ENCODE peak calls at places on chromosomes 2 and 18, in ten cellular contexts. One of them, this sample, is unnamed.
A peak's percentile ranks its signal among the peaks of the same experiment; 100 is the strongest.

GRCh38 chr2:24164416-24164973 is 10.4 kb upstream of the FAM228A start:
- DNase-seq in testis: peak; percentile 25
- DNase-seq in spleen: no peak
- DNase-seq in body of pancreas: no peak
- DNase-seq in lower lobe of right lung: peak; percentile 59
- DNase-seq in A549: peak; percentile 65
- DNase-seq in neural progenitor cell: peak; percentile 33
- DNase-seq in CD8-positive, alpha-beta T cell: peak; percentile 3
- DNase-seq in mucosa of descending colon: peak; percentile 48
- DNase-seq in OCI-LY7: peak; percentile 67
- DNase-seq in this sample: no peak

GRCh38 chr18:7822435-7823425 is 255.6 kb downstream of the PTPRM start:
- DNase-seq in mucosa of descending colon: no peak
- DNase-seq in body of pancreas: no peak
- DNase-seq in lower lobe of right lung: no peak
- DNase-seq in OCI-LY7: peak; percentile 16
- DNase-seq in A549: no peak
- DNase-seq in CD8-positive, alpha-beta T cell: no peak
- DNase-seq in spleen: no peak
- DNase-seq in testis: no peak
- DNase-seq in neural progenitor cell: peak; percentile 18
- DNase-seq in this sample: no peak

GRCh38 chr2:209872675-209873074 is 101.0 kb downstream of the UNC80 start:
- DNase-seq in spleen: no peak
- DNase-seq in lower lobe of right lung: peak; percentile 51
- DNase-seq in neural progenitor cell: peak; percentile 91
- DNase-seq in mucosa of descending colon: no peak
- DNase-seq in testis: no peak
- DNase-seq in body of pancreas: peak; percentile 33
- DNase-seq in CD8-positive, alpha-beta T cell: no peak
- DNase-seq in OCI-LY7: no peak
- DNase-seq in A549: peak; percentile 17
- DNase-seq in this sample: no peak

GRCh38 chr2:135744761-135745314 is 3.2 kb downstream of the UBXN4 start:
- DNase-seq in lower lobe of right lung: no peak
- DNase-seq in testis: peak; percentile 32
- DNase-seq in CD8-positive, alpha-beta T cell: no peak
- DNase-seq in A549: peak; percentile 59
- DNase-seq in OCI-LY7: peak; percentile 65
- DNase-seq in body of pancreas: peak; percentile 16
- DNase-seq in mucosa of descending colon: no peak
- DNase-seq in neural progenitor cell: peak; percentile 34
- DNase-seq in spleen: peak; percentile 29
- DNase-seq in this sample: no peak

GRCh38 chr2:172394008-172394407 is 33.4 kb upstream of the ITGA6 start:
- DNase-seq in spleen: no peak
- DNase-seq in testis: no peak
- DNase-seq in CD8-positive, alpha-beta T cell: no peak
- DNase-seq in neural progenitor cell: no peak
- DNase-seq in lower lobe of right lung: no peak
- DNase-seq in mucosa of descending colon: no peak
- DNase-seq in A549: no peak
- DNase-seq in body of pancreas: no peak
- DNase-seq in OCI-LY7: no peak
- DNase-seq in this sample: no peak

GRCh38 chr2:33426666-33427231 is 49.7 kb upstream of the RASGRP3 start:
- DNase-seq in neural progenitor cell: no peak
- DNase-seq in A549: peak; percentile 70
- DNase-seq in CD8-positive, alpha-beta T cell: no peak
- DNase-seq in spleen: no peak
- DNase-seq in body of pancreas: peak; percentile 70
- DNase-seq in mucosa of descending colon: no peak
- DNase-seq in testis: peak; percentile 38
- DNase-seq in lower lobe of right lung: no peak
- DNase-seq in OCI-LY7: no peak
- DNase-seq in this sample: no peak

GRCh38 chr2:206611736-206612135 is 30.6 kb upstream of the FAM237A start:
- DNase-seq in mucosa of descending colon: no peak
- DNase-seq in neural progenitor cell: peak; percentile 67
- DNase-seq in spleen: no peak
- DNase-seq in A549: no peak
- DNase-seq in OCI-LY7: no peak
- DNase-seq in CD8-positive, alpha-beta T cell: no peak
- DNase-seq in body of pancreas: no peak
- DNase-seq in testis: no peak
- DNase-seq in lower lobe of right lung: no peak
- DNase-seq in this sample: no peak

GRCh38 chr18:67468038-67468437 is 48.5 kb downstream of the DSEL start:
- DNase-seq in neural progenitor cell: no peak
- DNase-seq in lower lobe of right lung: no peak
- DNase-seq in A549: no peak
- DNase-seq in mucosa of descending colon: no peak
- DNase-seq in testis: no peak
- DNase-seq in body of pancreas: no peak
- DNase-seq in spleen: no peak
- DNase-seq in OCI-LY7: peak; percentile 0
- DNase-seq in CD8-positive, alpha-beta T cell: no peak
- DNase-seq in this sample: no peak

GRCh38 chr2:215960825-215961224 is 52.5 kb downstream of the MREG start:
- DNase-seq in body of pancreas: no peak
- DNase-seq in lower lobe of right lung: no peak
- DNase-seq in A549: no peak
- DNase-seq in testis: no peak
- DNase-seq in spleen: no peak
- DNase-seq in CD8-positive, alpha-beta T cell: no peak
- DNase-seq in OCI-LY7: no peak
- DNase-seq in neural progenitor cell: no peak
- DNase-seq in mucosa of descending colon: no peak
- DNase-seq in this sample: no peak

GRCh38 chr18:56257215-56257614 is 381.2 kb downstream of the TXNL1 start:
- DNase-seq in OCI-LY7: no peak
- DNase-seq in A549: peak; percentile 10
- DNase-seq in neural progenitor cell: no peak
- DNase-seq in testis: no peak
- DNase-seq in mucosa of descending colon: no peak
- DNase-seq in lower lobe of right lung: no peak
- DNase-seq in spleen: no peak
- DNase-seq in body of pancreas: no peak
- DNase-seq in CD8-positive, alpha-beta T cell: no peak
- DNase-seq in this sample: no peak

GRCh38 chr18:3207565-3207964 is 12.2 kb downstream of the MYOM1 start:
- DNase-seq in A549: peak; percentile 18
- DNase-seq in CD8-positive, alpha-beta T cell: no peak
- DNase-seq in spleen: no peak
- DNase-seq in OCI-LY7: no peak
- DNase-seq in neural progenitor cell: no peak
- DNase-seq in lower lobe of right lung: no peak
- DNase-seq in body of pancreas: peak; percentile 29
- DNase-seq in mucosa of descending colon: no peak
- DNase-seq in testis: no peak
- DNase-seq in this sample: no peak

GRCh38 chr2:36562245-36562644 is 35.7 kb downstream of the FEZ2 start:
- DNase-seq in A549: peak; percentile 49
- DNase-seq in OCI-LY7: no peak
- DNase-seq in mucosa of descending colon: no peak
- DNase-seq in neural progenitor cell: no peak
- DNase-seq in spleen: no peak
- DNase-seq in CD8-positive, alpha-beta T cell: no peak
- DNase-seq in body of pancreas: no peak
- DNase-seq in testis: no peak
- DNase-seq in lower lobe of right lung: no peak
- DNase-seq in this sample: no peak

GRCh38 chr2:96197541-96198255 is 10.9 kb downstream of the STARD7 start:
- DNase-seq in testis: no peak
- DNase-seq in A549: no peak
- DNase-seq in neural progenitor cell: no peak
- DNase-seq in OCI-LY7: no peak
- DNase-seq in CD8-positive, alpha-beta T cell: no peak
- DNase-seq in mucosa of descending colon: no peak
- DNase-seq in lower lobe of right lung: no peak
- DNase-seq in body of pancreas: no peak
- DNase-seq in spleen: peak; percentile 42
- DNase-seq in this sample: no peak

GRCh38 chr2:241977557-241978300 is 108.2 kb downstream of the RTP5 start:
- DNase-seq in neural progenitor cell: no peak
- DNase-seq in A549: no peak
- DNase-seq in lower lobe of right lung: no peak
- DNase-seq in OCI-LY7: no peak
- DNase-seq in testis: no peak
- DNase-seq in body of pancreas: no peak
- DNase-seq in CD8-positive, alpha-beta T cell: no peak
- DNase-seq in mucosa of descending colon: no peak
- DNase-seq in spleen: peak; percentile 72
- DNase-seq in this sample: no peak

GRCh38 chr2:177808984-177809809 is 263.4 kb downstream of the PDE11A start:
- DNase-seq in mucosa of descending colon: no peak
- DNase-seq in body of pancreas: no peak
- DNase-seq in testis: no peak
- DNase-seq in CD8-positive, alpha-beta T cell: no peak
- DNase-seq in OCI-LY7: no peak
- DNase-seq in spleen: no peak
- DNase-seq in lower lobe of right lung: no peak
- DNase-seq in neural progenitor cell: no peak
- DNase-seq in A549: no peak
- DNase-seq in this sample: no peak

GRCh38 chr18:77165489-77166415 is 33.2 kb upstream of the MBP start:
- DNase-seq in mucosa of descending colon: no peak
- DNase-seq in CD8-positive, alpha-beta T cell: no peak
- DNase-seq in body of pancreas: no peak
- DNase-seq in A549: no peak
- DNase-seq in spleen: no peak
- DNase-seq in lower lobe of right lung: no peak
- DNase-seq in neural progenitor cell: no peak
- DNase-seq in testis: no peak
- DNase-seq in OCI-LY7: no peak
- DNase-seq in this sample: no peak
- H3K4me3 ChIP-seq in mucosa of descending colon: no peak overlapping the region
- H3K4me3 ChIP-seq in CD8-positive, alpha-beta T cell: no peak overlapping the region
- H3K4me3 ChIP-seq in body of pancreas: no peak overlapping the region
- H3K4me3 ChIP-seq in A549: no peak overlapping the region
- H3K4me3 ChIP-seq in spleen: no peak overlapping the region
- H3K4me3 ChIP-seq in lower lobe of right lung: no peak overlapping the region
- H3K4me3 ChIP-seq in neural progenitor cell: no peak overlapping the region
- H3K4me3 ChIP-seq in testis: no peak overlapping the region
- H3K4me3 ChIP-seq in OCI-LY7: no peak overlapping the region
- H3K4me3 ChIP-seq in this sample: no peak overlapping the region

DNA sequence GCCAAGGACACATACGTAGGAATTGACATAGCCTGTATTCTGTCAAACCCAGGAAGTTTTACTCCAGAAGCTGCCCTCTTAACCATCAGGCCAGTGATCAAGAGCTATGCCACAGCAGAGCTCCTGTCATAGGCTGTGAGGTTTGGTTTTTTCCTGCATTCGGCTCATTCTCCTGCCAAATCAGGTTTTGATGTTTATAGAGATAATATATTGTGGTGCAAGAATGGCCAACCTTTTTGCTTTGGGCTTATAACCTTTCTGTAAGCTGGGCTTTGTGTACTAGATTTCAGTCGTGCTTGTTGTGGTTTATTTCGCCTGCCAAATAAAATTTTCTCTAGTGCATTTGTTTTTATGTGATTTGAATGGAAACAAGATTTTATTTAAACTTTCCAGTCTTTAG is 2.4 kb downstream of the KDM3A start:
- DNase-seq in A549: no peak
- DNase-seq in mucosa of descending colon: no peak
- DNase-seq in CD8-positive, alpha-beta T cell: no peak
- DNase-seq in lower lobe of right lung: no peak
- DNase-seq in neural progenitor cell: no peak
- DNase-seq in spleen: no peak
- DNase-seq in body of pancreas: no peak
- DNase-seq in OCI-LY7: no peak
- DNase-seq in testis: no peak
- DNase-seq in this sample: no peak
- H3K4me1 ChIP-seq in A549: peaks cover 11% of the 10 kb centered on the region
- H3K4me1 ChIP-seq in mucosa of descending colon: peaks cover 18% of the 10 kb centered on the region
- H3K4me1 ChIP-seq in CD8-positive, alpha-beta T cell: peaks cover 57% of the 10 kb centered on the region
- H3K4me1 ChIP-seq in lower lobe of right lung: peaks cover 58% of the 10 kb centered on the region
- H3K4me1 ChIP-seq in neural progenitor cell: peaks cover 16% of the 10 kb centered on the region
- H3K4me1 ChIP-seq in spleen: peaks cover 17% of the 10 kb centered on the region
- H3K4me1 ChIP-seq in body of pancreas: peaks cover 51% of the 10 kb centered on the region
- H3K4me1 ChIP-seq in OCI-LY7: peaks cover 20% of the 10 kb centered on the region
- H3K4me1 ChIP-seq in testis: peaks cover 25% of the 10 kb centered on the region
- H3K4me1 ChIP-seq in this sample: peaks cover 56% of the 10 kb centered on the region

DNA sequence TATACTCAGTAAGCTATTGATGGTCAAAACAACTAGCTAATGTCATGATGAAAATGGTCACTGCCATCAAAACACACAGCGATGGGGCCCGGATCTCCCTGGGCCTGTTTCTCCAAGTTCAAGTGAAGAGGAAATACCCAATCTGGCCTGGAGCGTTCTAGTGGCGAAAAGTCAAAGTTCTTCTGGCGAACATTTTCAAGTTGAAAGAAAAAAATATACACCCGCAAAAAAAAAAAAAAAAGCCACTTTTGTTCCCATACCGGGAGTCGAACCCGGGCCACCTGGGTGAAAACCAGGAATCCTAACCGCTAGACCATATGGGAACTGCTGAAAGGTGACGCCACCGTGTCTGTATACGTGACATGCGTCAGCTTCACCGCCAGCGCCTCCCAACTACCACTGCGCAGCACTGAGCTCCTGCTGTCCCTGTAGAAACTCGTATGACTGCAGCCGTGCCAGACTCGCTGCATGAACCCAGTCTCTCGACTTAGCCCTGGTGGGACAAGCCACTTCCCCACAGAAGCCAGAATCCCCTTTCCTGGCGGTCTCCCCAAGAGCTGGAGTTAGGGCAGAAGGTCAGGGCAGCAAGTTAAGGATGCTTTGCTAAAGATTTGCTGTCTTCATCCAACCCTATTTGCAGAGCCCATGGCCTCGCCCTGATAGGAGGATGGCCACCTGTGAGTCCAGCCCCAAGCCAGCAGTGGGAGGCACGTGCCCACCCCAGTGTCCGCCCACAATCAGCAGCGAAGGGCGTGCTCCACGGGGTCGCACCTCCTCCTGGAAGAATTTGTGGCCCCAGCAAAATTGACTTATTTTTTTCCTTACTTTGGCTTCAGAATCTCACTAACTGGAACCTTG is 5.6 kb upstream of the IMP4 start:
- DNase-seq in CD8-positive, alpha-beta T cell: no peak
- DNase-seq in neural progenitor cell: peak; percentile 90
- DNase-seq in lower lobe of right lung: peak; percentile 71
- DNase-seq in spleen: peak; percentile 85
- DNase-seq in OCI-LY7: no peak
- DNase-seq in A549: peak; percentile 90
- DNase-seq in testis: no peak
- DNase-seq in mucosa of descending colon: peak; percentile 92
- DNase-seq in body of pancreas: peak; percentile 92
- DNase-seq in this sample: no peak
- TF ChIP-seq CTCF in CD8-positive, alpha-beta T cell: no peak
- TF ChIP-seq CTCF in neural progenitor cell: no peak
- TF ChIP-seq CTCF in lower lobe of right lung: no peak
- TF ChIP-seq CTCF in spleen: no peak
- TF ChIP-seq CTCF in OCI-LY7: no peak
- TF ChIP-seq CTCF in A549: no peak
- TF ChIP-seq CTCF in testis: no peak
- TF ChIP-seq CTCF in mucosa of descending colon: no peak
- TF ChIP-seq CTCF in body of pancreas: no peak
- TF ChIP-seq CTCF in this sample: no peak

DNA sequence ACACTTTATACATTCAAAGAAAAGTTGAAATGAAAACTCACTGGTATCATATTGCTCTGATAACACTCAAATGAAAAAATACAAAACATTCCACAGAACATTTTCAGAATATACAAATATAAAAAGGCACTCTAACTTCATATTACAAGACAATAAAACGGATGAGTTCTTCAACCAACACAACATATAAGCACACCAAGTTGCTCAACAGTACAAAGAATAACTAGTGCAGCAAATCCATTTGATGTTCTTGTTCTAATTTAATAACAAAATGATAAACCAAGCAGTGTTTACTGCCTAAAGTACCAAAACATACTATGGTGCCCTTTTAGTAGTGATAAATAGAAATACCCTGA is 60.8 kb upstream of the PGAP1 start:
- DNase-seq in lower lobe of right lung: no peak
- DNase-seq in OCI-LY7: no peak
- DNase-seq in A549: no peak
- DNase-seq in CD8-positive, alpha-beta T cell: no peak
- DNase-seq in neural progenitor cell: no peak
- DNase-seq in spleen: no peak
- DNase-seq in testis: no peak
- DNase-seq in mucosa of descending colon: no peak
- DNase-seq in body of pancreas: no peak
- DNase-seq in this sample: no peak
- H3K4me3 ChIP-seq in lower lobe of right lung: no peak overlapping the region
- H3K4me3 ChIP-seq in OCI-LY7: no peak overlapping the region
- H3K4me3 ChIP-seq in A549: no peak overlapping the region
- H3K4me3 ChIP-seq in CD8-positive, alpha-beta T cell: no peak overlapping the region
- H3K4me3 ChIP-seq in neural progenitor cell: no peak overlapping the region
- H3K4me3 ChIP-seq in spleen: no peak overlapping the region
- H3K4me3 ChIP-seq in testis: no peak overlapping the region
- H3K4me3 ChIP-seq in mucosa of descending colon: no peak overlapping the region
- H3K4me3 ChIP-seq in body of pancreas: no peak overlapping the region
- H3K4me3 ChIP-seq in this sample: no peak overlapping the region

This sample was measured in thoracic aorta.